ENCODE peak calls at places on chromosome 12, in six cellular contexts. U is HFF-Myc, B is neural crest cell, Z is foreskin fibroblast, F is choroid plexus epithelial cell, I is upper lobe of right lung. T is an unnamed sample.

GRCh38 chr12:58888131-58888783 is 32.0 kb downstream of the LRIG3 start:
- DNase-seq in Z (peak), B (no peak), I (no peak), F (peak), U (no peak), T (no peak)

GRCh38 chr12:67433393-67434175 is 164.4 kb downstream of the CAND1 start:
- DNase-seq in B (no peak), Z (no peak), F (peak), U (no peak), I (no peak), T (no peak)

GRCh38 chr12:110330544-110330943 is 49.5 kb downstream of the ATP2A2 start:
- DNase-seq in Z (peak), I (no peak), F (peak), U (no peak), B (no peak), T (no peak)

GRCh38 chr12:41339784-41340183 is 151.7 kb downstream of the PDZRN4 start:
- DNase-seq in Z (no peak), U (no peak), I (no peak), F (no peak), B (no peak), T (no peak)

GRCh38 chr12:77299910-77300772 is 234.8 kb upstream of the E2F7 start:
- DNase-seq in B (no peak), I (no peak), U (no peak), Z (peak), F (peak), T (no peak)

GRCh38 chr12:49674318-49674985 is 32.8 kb downstream of the FMNL3 start:
- DNase-seq in I (no peak), U (no peak), Z (peak), B (no peak), F (peak), T (no peak)

GRCh38 chr12:115943310-115943629 is 334.2 kb downstream of the MED13L start:
- DNase-seq in I (no peak), U (no peak), B (no peak), Z (no peak), F (no peak), T (no peak)

GRCh38 chr12:1917172-1918070 is 1.0 kb downstream of the CACNA2D4 start:
- DNase-seq in I (no peak), F (no peak), Z (no peak), U (no peak), B (no peak), T (no peak)

GRCh38 chr12:57611810-57612710 is 825 bp downstream of the ARHGEF25 start:
- DNase-seq in F (no peak), B (no peak), Z (no peak), I (no peak), U (no peak), T (no peak)

GRCh38 chr12:101700299-101700820 is 2.9 kb downstream of the CHPT1 start:
- DNase-seq in F (no peak), B (no peak), Z (no peak), U (no peak), I (no peak), T (no peak)

GRCh38 chr12:104369708-104370107 is 66.2 kb downstream of the EID3 start:
- DNase-seq in I (no peak), B (no peak), U (no peak), Z (no peak), F (no peak), T (no peak)

GRCh38 chr12:108832208-108832607 is 25.2 kb downstream of the SSH1 start:
- DNase-seq in Z (no peak), F (no peak), U (no peak), B (no peak), I (no peak), T (no peak)

GRCh38 chr12:14995583-14996425 is 23.0 kb downstream of the PDE6H start:
- DNase-seq in F (peak), B (no peak), Z (peak), U (peak), I (no peak), T (no peak)

GRCh38 chr12:109719123-109720022 is 5.7 kb downstream of the FAM222A start:
- DNase-seq in B (peak), Z (peak), U (no peak), F (peak), I (no peak), T (no peak)

GRCh38 chr12:115208098-115208497 is 524.1 kb upstream of the TBX3 start:
- DNase-seq in B (no peak), Z (no peak), U (no peak), I (no peak), F (no peak), T (no peak)

GRCh38 chr12:26617513-26617912 is 215.5 kb downstream of the ITPR2 start:
- DNase-seq in B (no peak), Z (no peak), U (no peak), I (no peak), F (no peak), T (no peak)

GRCh38 chr12:20367731-20368652 is at the start of gene PDE3A:
- DNase-seq in I (peak), U (no peak), F (peak), Z (peak), B (peak), T (peak)

GRCh38 chr12:67625004-67625403 is 23.5 kb upstream of the DYRK2 start:
- DNase-seq in Z (no peak), U (no peak), I (no peak), F (peak), B (no peak), T (no peak)

GRCh38 chr12:47155457-47156166 is 75.9 kb upstream of the AMIGO2 start:
- DNase-seq in U (no peak), I (no peak), B (no peak), F (no peak), Z (no peak), T (no peak)

GRCh38 chr12:9787340-9787737 is 26.6 kb upstream of the CD69 start:
- DNase-seq in U (no peak), B (no peak), Z (peak), I (no peak), F (peak), T (no peak)

GRCh38 chr12:112977641-112978040 is 678 bp upstream of the OAS2 start:
- DNase-seq in Z (no peak), F (no peak), U (no peak), B (no peak), I (no peak), T (no peak)

GRCh38 chr12:110971189-110971920 is 51.0 kb upstream of the MYL2 start:
- DNase-seq in Z (no peak), U (no peak), F (no peak), I (no peak), B (no peak), T (no peak)

GRCh38 chr12:128449146-128449894 is 182.3 kb downstream of the TMEM132C start:
- DNase-seq in U (no peak), I (no peak), B (no peak), Z (no peak), F (no peak), T (no peak)

GRCh38 chr12:3250034-3250433 is 172.9 kb downstream of the TSPAN9 start:
- DNase-seq in B (no peak), Z (no peak), U (no peak), F (no peak), I (no peak), T (no peak)

GRCh38 chr12:109523071-109523470 is 45.6 kb downstream of the UBE3B start:
- DNase-seq in U (no peak), F (no peak), B (no peak), I (no peak), Z (no peak), T (no peak)

GRCh38 chr12:57234571-57235011 is 5.1 kb downstream of the SHMT2 start:
- DNase-seq in B (no peak), U (no peak), I (no peak), F (no peak), Z (no peak), T (no peak)

GRCh38 chr12:113875681-113876080 is 90.4 kb downstream of the RBM19 start:
- DNase-seq in U (no peak), I (no peak), F (peak), B (no peak), Z (no peak), T (no peak)

GRCh38 chr12:121582583-121583333 is 1.9 kb upstream of the KDM2B start:
- DNase-seq in Z (peak), B (no peak), F (no peak), U (no peak), I (no peak), T (peak)

GRCh38 chr12:106885026-106885425 is 70.7 kb upstream of the TMEM263 start:
- DNase-seq in I (no peak), U (no peak), B (no peak), Z (no peak), F (no peak), T (no peak)

GRCh38 chr12:25550186-25550585 is 2.9 kb downstream of the LMNTD1 start:
- DNase-seq in Z (peak), F (peak), B (no peak), U (peak), I (no peak), T (no peak)

GRCh38 chr12:121724930-121725329 is 12.4 kb downstream of the TMEM120B start:
- DNase-seq in U (no peak), B (no peak), I (no peak), F (no peak), Z (no peak), T (no peak)

GRCh38 chr12:110537605-110538409 is 35.7 kb downstream of the RAD9B start:
- DNase-seq in F (no peak), B (no peak), U (no peak), Z (no peak), I (peak), T (no peak)

GRCh38 chr12:50186667-50187066 is 19.5 kb upstream of the CERS5 start:
- DNase-seq in F (peak), B (no peak), Z (peak), I (no peak), U (no peak), T (no peak)

GRCh38 chr12:117980621-117981020 is 11.8 kb upstream of the KSR2 start:
- DNase-seq in F (no peak), Z (peak), I (no peak), U (no peak), B (no peak), T (no peak)

DNA sequence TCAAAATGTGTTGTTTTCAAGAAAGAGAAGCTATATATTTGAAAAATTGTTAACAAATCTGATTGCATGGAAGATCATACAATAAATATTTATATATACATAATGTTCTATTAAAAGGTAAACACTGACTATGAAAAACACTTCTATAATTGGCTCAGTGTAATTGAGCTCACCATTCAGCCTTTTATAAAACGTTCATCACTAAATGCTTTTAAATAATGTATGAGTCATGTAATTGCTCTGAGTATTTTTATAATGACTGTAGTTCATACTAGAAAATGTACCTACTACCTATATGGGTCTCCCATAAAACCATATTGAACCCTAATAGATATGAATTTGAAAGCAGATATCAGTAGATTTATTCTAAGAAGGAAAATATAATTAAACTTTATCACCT is 240.4 kb upstream of the MGAT4C start:
- DNase-seq in U (no peak), B (no peak), F (no peak), I (no peak), Z (no peak), T (no peak)
- TF ChIP-seq CTCF in U (no peak), B (no peak), F (no peak), I (no peak), Z (no peak), T (no peak)

DNA sequence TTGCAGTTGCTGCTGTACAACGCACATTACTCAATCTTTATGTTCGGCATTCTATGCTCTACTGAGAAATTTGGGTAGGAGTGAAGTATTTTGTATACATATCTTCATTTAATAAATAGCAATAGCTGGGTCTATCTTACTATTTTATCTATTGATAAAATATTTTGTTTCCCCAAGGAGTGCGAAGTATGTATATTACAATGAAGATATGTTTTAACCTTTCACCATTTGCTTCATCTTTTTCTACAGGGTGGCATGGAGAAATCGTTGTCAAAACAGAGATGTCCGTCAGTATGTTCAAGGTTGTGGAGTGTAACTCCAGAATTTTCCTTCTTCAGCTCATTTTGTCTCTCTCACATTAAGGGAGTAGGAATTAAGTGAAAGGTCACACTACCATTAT is 4.7 kb downstream of the LYZ start:
- DNase-seq in F (no peak), U (no peak), Z (no peak), I (no peak), B (no peak), T (no peak)
- TF ChIP-seq CTCF in F (no peak), U (no peak), Z (no peak), I (no peak), B (no peak), T (no peak)

DNA sequence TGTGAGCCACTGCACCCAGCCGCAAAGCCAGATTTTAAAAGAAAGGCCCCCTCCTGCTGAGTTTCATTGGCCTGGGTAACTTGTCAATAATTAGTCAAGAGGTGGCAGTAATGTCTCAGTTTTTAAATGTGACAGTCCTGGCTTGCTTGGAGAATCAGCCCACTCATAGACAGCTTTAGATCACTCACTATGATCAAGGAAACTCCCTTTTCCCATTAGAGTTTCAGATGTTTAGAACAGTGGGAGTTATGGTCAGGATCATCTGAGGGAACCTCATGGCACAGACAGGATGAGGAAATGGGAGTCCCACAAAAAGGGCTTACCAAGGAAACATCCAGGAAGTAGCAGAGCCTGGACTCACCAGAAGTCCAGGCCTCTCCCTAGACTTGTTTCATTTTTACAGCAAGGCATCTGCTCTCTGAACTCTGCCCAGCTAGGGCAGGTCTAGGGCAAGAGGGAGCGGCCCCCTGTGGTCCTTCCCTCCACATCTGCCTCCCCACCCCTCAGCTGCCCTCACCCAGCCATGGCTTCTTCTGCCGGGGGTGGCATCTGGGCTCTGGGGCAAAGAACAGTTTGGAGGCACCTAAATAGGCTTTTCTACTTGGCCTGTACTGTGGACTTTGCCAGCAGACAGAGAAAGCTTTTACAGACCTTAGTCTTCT is 11.2 kb downstream of the BCL2L14 start:
- DNase-seq in U (no peak), F (peak), B (no peak), Z (peak), I (no peak), T (no peak)
- TF ChIP-seq CTCF in U (no peak), F (peak), B (peak), Z (no peak), I (peak), T (no peak)

DNA sequence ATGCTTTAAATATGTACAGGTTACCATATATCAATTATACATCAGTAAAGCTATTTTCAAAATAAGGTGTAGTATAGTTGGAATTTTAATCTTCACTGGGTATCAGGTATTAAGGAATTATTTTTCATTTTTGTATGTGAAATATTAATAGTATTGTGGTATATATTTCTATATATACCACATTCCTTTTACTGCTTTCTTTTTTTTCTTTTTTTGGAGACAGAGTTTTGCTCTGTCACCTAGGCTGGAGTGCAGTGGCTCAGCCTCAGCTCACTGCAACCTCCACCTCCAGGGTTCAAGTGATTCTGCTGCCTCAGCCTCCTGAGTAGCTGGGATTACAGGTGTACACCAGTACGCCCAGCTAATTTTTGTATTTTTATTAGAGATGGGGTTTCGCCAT is 36.6 kb downstream of the BICDL1 start:
- DNase-seq in Z (no peak), I (no peak), B (no peak), U (no peak), F (no peak), T (no peak)
- TF ChIP-seq CTCF in Z (no peak), I (no peak), B (no peak), U (no peak), F (no peak), T (no peak)

GRCh38 chr12:52395761-52396434 is 10.2 kb downstream of the KRT82 start:
- DNase-seq in Z (peak), U (no peak), I (peak), B (no peak), F (peak), T (peak)
- TF ChIP-seq CTCF in Z (no peak), U (peak), I (peak), B (peak), F (peak), T (peak)